ENCODE peak calls at places on chromosomes 1 and 21, in four cellular contexts. One of them, this sample, is unnamed.

GRCh38 chr1:17561252-17561558 is 21.7 kb downstream of the ARHGEF10L start:
- DNase-seq in Karpas-422: no peak
- DNase-seq in IMR-90: no peak
- DNase-seq in hepatocyte: no peak
- DNase-seq in this sample: no peak

GRCh38 chr1:39727221-39727931 is 11.3 kb upstream of the PPIE start:
- DNase-seq in Karpas-422: no peak
- DNase-seq in IMR-90: no peak
- DNase-seq in hepatocyte: no peak
- DNase-seq in this sample: no peak

GRCh38 chr1:176096015-176096414 is 111.1 kb downstream of the COP1 start:
- DNase-seq in Karpas-422: no peak
- DNase-seq in IMR-90: no peak
- DNase-seq in hepatocyte: no peak
- DNase-seq in this sample: no peak

GRCh38 chr1:226411619-226412018 is 3.7 kb upstream of the PARP1 start:
- DNase-seq in Karpas-422: no peak
- DNase-seq in IMR-90: no peak
- DNase-seq in hepatocyte: no peak
- DNase-seq in this sample: no peak

GRCh38 chr1:229972600-229973296 is 94.3 kb upstream of the GALNT2 start:
- DNase-seq in Karpas-422: no peak
- DNase-seq in IMR-90: no peak
- DNase-seq in hepatocyte: no peak
- DNase-seq in this sample: no peak

GRCh38 chr1:59701376-59701775 is 113.4 kb upstream of the HOOK1 start:
- DNase-seq in Karpas-422: no peak
- DNase-seq in IMR-90: peak; percentile 77
- DNase-seq in hepatocyte: no peak
- DNase-seq in this sample: no peak

GRCh38 chr1:35047188-35047858 is 15.6 kb upstream of the ZMYM6 start:
- DNase-seq in Karpas-422: peak; percentile 50
- DNase-seq in IMR-90: peak; percentile 95
- DNase-seq in hepatocyte: no peak
- DNase-seq in this sample: no peak

GRCh38 chr1:4346141-4346540 is 308.3 kb upstream of the AJAP1 start:
- DNase-seq in Karpas-422: no peak
- DNase-seq in IMR-90: no peak
- DNase-seq in hepatocyte: no peak
- DNase-seq in this sample: no peak

GRCh38 chr1:226474443-226475111 is 66.7 kb upstream of the PARP1 start:
- DNase-seq in Karpas-422: no peak
- DNase-seq in IMR-90: no peak
- DNase-seq in hepatocyte: no peak
- DNase-seq in this sample: no peak

GRCh38 chr1:150299716-150300115 is 6.1 kb downstream of the MRPS21 start:
- DNase-seq in Karpas-422: no peak
- DNase-seq in IMR-90: no peak
- DNase-seq in hepatocyte: no peak
- DNase-seq in this sample: no peak

GRCh38 chr21:21664871-21665270 is 666.7 kb downstream of the NCAM2 start:
- DNase-seq in Karpas-422: no peak
- DNase-seq in IMR-90: peak; percentile 59
- DNase-seq in hepatocyte: no peak
- DNase-seq in this sample: no peak

GRCh38 chr1:9877962-9878361 is 32.1 kb downstream of the CTNNBIP1 start:
- DNase-seq in Karpas-422: no peak
- DNase-seq in IMR-90: no peak
- DNase-seq in hepatocyte: peak; percentile 13
- DNase-seq in this sample: no peak

GRCh38 chr1:89974701-89975470 is 20.0 kb upstream of the ZNF326 start:
- DNase-seq in Karpas-422: no peak
- DNase-seq in IMR-90: peak; percentile 80
- DNase-seq in hepatocyte: no peak
- DNase-seq in this sample: no peak

GRCh38 chr1:158248122-158248521 is 6.1 kb upstream of the CD1A start:
- DNase-seq in Karpas-422: peak; percentile 53
- DNase-seq in IMR-90: no peak
- DNase-seq in hepatocyte: no peak
- DNase-seq in this sample: no peak

GRCh38 chr1:167249702-167250101 is 29.0 kb downstream of the POU2F1 start:
- DNase-seq in Karpas-422: no peak
- DNase-seq in IMR-90: no peak
- DNase-seq in hepatocyte: no peak
- DNase-seq in this sample: no peak

GRCh38 chr1:200363200-200363933 is 46.5 kb downstream of the ZNF281 start:
- DNase-seq in Karpas-422: peak; percentile 75
- DNase-seq in IMR-90: no peak
- DNase-seq in hepatocyte: no peak
- DNase-seq in this sample: no peak

GRCh38 chr1:243842978-243843490 is 7.0 kb downstream of the AKT3 start:
- DNase-seq in Karpas-422: no peak
- DNase-seq in IMR-90: peak; percentile 89
- DNase-seq in hepatocyte: peak; percentile 12
- DNase-seq in this sample: no peak

GRCh38 chr1:226687476-226687875 is 51.6 kb downstream of the ITPKB start:
- DNase-seq in Karpas-422: peak; percentile 87
- DNase-seq in IMR-90: no peak
- DNase-seq in hepatocyte: no peak
- DNase-seq in this sample: no peak

GRCh38 chr1:198096390-198096789 is 60.4 kb upstream of the NEK7 start:
- DNase-seq in Karpas-422: no peak
- DNase-seq in IMR-90: peak; percentile 47
- DNase-seq in hepatocyte: no peak
- DNase-seq in this sample: no peak

GRCh38 chr1:160459056-160459455 is 58.7 kb downstream of the VANGL2 start:
- DNase-seq in Karpas-422: no peak
- DNase-seq in IMR-90: no peak
- DNase-seq in hepatocyte: no peak
- DNase-seq in this sample: no peak

GRCh38 chr21:45509566-45510465 is 32.4 kb downstream of the SLC19A1 start:
- DNase-seq in Karpas-422: no peak
- DNase-seq in IMR-90: no peak
- DNase-seq in hepatocyte: no peak
- DNase-seq in this sample: no peak

GRCh38 chr1:226274138-226274537 is 34.8 kb downstream of the LIN9 start:
- DNase-seq in Karpas-422: no peak
- DNase-seq in IMR-90: peak; percentile 31
- DNase-seq in hepatocyte: no peak
- DNase-seq in this sample: no peak

GRCh38 chr1:50427086-50427817 is 4.0 kb upstream of the DMRTA2 start:
- DNase-seq in Karpas-422: no peak
- DNase-seq in IMR-90: no peak
- DNase-seq in hepatocyte: no peak
- DNase-seq in this sample: no peak

GRCh38 chr1:50427818-50428779 is 4.9 kb upstream of the DMRTA2 start:
- DNase-seq in Karpas-422: no peak
- DNase-seq in IMR-90: no peak
- DNase-seq in hepatocyte: no peak
- DNase-seq in this sample: no peak

GRCh38 chr1:50425376-50426107 is 2.3 kb upstream of the DMRTA2 start:
- DNase-seq in Karpas-422: no peak
- DNase-seq in IMR-90: no peak
- DNase-seq in hepatocyte: no peak
- DNase-seq in this sample: no peak

GRCh38 chr1:50426108-50426700 is 3.0 kb upstream of the DMRTA2 start:
- DNase-seq in Karpas-422: no peak
- DNase-seq in IMR-90: no peak
- DNase-seq in hepatocyte: no peak
- DNase-seq in this sample: no peak

GRCh38 chr1:50426702-50427085 is 3.5 kb upstream of the DMRTA2 start:
- DNase-seq in Karpas-422: no peak
- DNase-seq in IMR-90: no peak
- DNase-seq in hepatocyte: no peak
- DNase-seq in this sample: no peak
- H3K4me2 ChIP-seq in Karpas-422: no peak overlapping the region
- H3K4me2 ChIP-seq in IMR-90: no peak overlapping the region
- H3K4me2 ChIP-seq in hepatocyte: peak overlapping the region; percentile 51
- H3K4me2 ChIP-seq in this sample: no peak overlapping the region

DNA sequence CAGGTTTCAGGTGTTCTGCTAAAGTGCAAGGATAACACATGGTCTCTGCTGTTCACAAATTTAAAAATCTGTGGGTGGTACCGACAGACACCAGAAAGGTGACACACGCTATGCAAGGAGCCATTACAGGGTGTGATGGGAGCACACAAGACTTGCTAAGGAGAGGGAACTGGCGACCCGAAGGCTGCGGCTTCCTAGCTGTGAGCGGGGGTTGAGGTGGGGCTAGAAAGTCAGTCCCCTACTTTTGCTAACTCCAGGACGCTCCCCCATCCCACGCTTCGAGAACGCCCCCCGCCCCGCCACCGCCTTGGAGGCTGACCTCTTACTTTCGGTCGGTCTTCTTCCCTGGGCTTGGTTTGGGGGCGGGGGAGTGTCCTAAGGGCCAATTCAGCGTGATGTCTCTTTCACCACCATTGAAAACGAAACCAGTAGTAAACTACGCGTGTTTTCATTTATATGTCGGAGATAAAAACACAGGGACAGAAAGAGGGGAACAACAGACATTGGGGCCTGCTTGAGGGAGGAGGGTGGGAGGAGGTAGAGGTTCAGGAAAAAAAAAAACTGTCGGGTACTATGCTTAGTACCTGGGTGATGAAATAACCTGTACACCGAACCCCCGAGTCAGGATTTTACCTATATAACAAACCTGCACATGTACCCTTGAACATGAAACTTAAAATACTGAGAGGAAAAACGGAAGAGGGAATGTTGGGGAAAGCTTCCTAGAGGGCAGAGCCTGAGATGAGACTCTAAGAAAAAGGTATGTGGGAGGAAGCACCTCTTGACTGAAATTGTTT is 1.1 kb downstream of the CKS1B start:
- DNase-seq in Karpas-422: peak; percentile 76
- DNase-seq in IMR-90: peak; percentile 53
- DNase-seq in hepatocyte: peak; percentile 65
- DNase-seq in this sample: no peak
- H2AFZ ChIP-seq in Karpas-422: no peak overlapping the region
- H2AFZ ChIP-seq in IMR-90: peak overlapping the region; percentile 79
- H2AFZ ChIP-seq in hepatocyte: peak overlapping the region; percentile 7
- H2AFZ ChIP-seq in this sample: peak overlapping the region; percentile 42

DNA sequence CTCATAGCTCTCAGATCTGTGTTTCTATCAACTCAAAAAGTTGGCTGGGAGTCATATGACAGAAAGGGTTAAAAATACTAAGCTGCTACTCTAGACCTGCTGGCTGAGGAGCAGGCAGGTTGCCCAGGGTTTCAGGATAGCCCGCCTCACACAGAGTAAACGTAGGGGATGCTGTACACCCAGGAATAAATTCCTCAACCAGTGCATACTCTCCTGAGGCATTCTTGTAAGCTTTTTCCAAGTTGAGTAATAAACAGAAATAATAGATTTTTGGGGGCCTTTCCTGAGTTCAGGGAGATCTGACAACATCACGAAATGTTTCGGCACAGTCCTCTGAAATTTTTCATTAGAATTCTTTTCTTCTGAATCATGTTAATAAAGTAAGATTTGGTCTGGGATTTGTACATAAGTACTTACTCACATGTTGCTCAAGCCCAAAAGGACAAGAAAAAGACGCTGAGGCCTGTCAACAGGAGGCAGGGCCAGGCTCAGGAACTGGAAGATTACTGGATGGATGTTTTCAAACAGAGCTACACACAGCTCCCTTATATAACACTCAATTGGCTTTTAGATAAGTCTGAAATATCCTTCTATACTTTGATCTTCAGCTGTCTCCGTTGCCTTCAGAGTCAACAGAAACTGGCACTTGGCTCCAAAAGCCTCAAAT is 41.0 kb downstream of the TGFBR3 start:
- DNase-seq in Karpas-422: no peak
- DNase-seq in IMR-90: peak; percentile 94
- DNase-seq in hepatocyte: peak; percentile 69
- DNase-seq in this sample: peak; percentile 46
- H3K4me2 ChIP-seq in Karpas-422: no peak overlapping the region
- H3K4me2 ChIP-seq in IMR-90: peak overlapping the region; percentile 45
- H3K4me2 ChIP-seq in hepatocyte: peak overlapping the region; percentile 53
- H3K4me2 ChIP-seq in this sample: peak overlapping the region; percentile 50

GRCh38 chr1:5917281-5917590 is 75.0 kb downstream of the NPHP4 start:
- DNase-seq in Karpas-422: no peak
- DNase-seq in IMR-90: no peak
- DNase-seq in hepatocyte: no peak
- DNase-seq in this sample: no peak

GRCh38 chr1:5916572-5917280 is 75.5 kb downstream of the NPHP4 start:
- DNase-seq in Karpas-422: no peak
- DNase-seq in IMR-90: no peak
- DNase-seq in hepatocyte: no peak
- DNase-seq in this sample: no peak

GRCh38 chr1:5915587-5916571 is 76.3 kb downstream of the NPHP4 start:
- DNase-seq in Karpas-422: peak; percentile 68
- DNase-seq in IMR-90: peak; percentile 65
- DNase-seq in hepatocyte: peak; percentile 55
- DNase-seq in this sample: no peak

GRCh38 chr1:5918275-5918649 is 74.0 kb downstream of the NPHP4 start:
- DNase-seq in Karpas-422: no peak
- DNase-seq in IMR-90: no peak
- DNase-seq in hepatocyte: no peak
- DNase-seq in this sample: no peak

GRCh38 chr1:5917591-5918274 is 74.5 kb downstream of the NPHP4 start:
- DNase-seq in Karpas-422: no peak
- DNase-seq in IMR-90: no peak
- DNase-seq in hepatocyte: no peak
- DNase-seq in this sample: no peak
- H2AFZ ChIP-seq in Karpas-422: no peak overlapping the region
- H2AFZ ChIP-seq in IMR-90: no peak overlapping the region
- H2AFZ ChIP-seq in hepatocyte: no peak overlapping the region
- H2AFZ ChIP-seq in this sample: no peak overlapping the region

GRCh38 chr21:18174370-18174769 is 70.3 kb upstream of the CHODL start:
- DNase-seq in Karpas-422: no peak
- DNase-seq in IMR-90: no peak
- DNase-seq in hepatocyte: no peak
- DNase-seq in this sample: no peak
- H3K4me2 ChIP-seq in Karpas-422: no peak overlapping the region
- H3K4me2 ChIP-seq in IMR-90: no peak overlapping the region
- H3K4me2 ChIP-seq in hepatocyte: no peak overlapping the region
- H3K4me2 ChIP-seq in this sample: no peak overlapping the region

DNA sequence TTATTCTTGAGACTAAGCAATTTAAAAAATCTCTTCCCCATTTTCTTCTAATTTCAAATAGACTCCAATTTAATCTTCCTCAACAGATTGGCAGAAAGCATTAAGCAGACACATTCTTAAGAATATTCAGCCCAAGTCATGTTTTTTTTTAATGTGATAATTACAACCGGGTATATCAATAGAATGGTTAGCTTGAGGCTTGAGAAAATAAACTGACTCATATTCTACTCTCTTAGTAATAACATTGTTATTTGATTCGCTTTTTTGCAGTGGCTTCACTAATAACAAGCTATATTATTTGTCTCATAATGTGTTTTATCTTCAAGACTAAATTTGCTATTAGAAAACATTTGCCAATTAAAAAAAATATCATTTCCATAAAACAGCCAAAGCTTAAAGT is 488.6 kb upstream of the RGS18 start:
- DNase-seq in Karpas-422: no peak
- DNase-seq in IMR-90: peak; percentile 35
- DNase-seq in hepatocyte: no peak
- DNase-seq in this sample: no peak
- H2AFZ ChIP-seq in Karpas-422: no peak overlapping the region
- H2AFZ ChIP-seq in IMR-90: no peak overlapping the region
- H2AFZ ChIP-seq in hepatocyte: no peak overlapping the region
- H2AFZ ChIP-seq in this sample: no peak overlapping the region

This sample was measured in keratinocyte.